ENCODE peak calls at places on chromosomes 7 and 10, in five cellular contexts. D is HCT116, E is Panc1, M is stomach, I is breast epithelium. Q is an unnamed sample. For H3K4me1, the result is how much of the 10 kb centered on the place peaks cover.

GRCh38 chr10:127405221-127405620 is 143.9 kb upstream of the NPS start:
- DNase-seq in D (no peak), E (no peak), M (no peak), I (no peak), Q (no peak)

GRCh38 chr7:7911339-7911738 is 57.3 kb upstream of the GLCCI1 start:
- DNase-seq in D (no peak), E (no peak), M (no peak), I (no peak), Q (no peak)

GRCh38 chr7:66886152-66886551 is 34.9 kb upstream of the TMEM248 start:
- DNase-seq in D (no peak), E (no peak), M (no peak), I (no peak), Q (no peak)

GRCh38 chr7:92354214-92354613 is 93.1 kb upstream of the GATAD1 start:
- DNase-seq in D (no peak), E (no peak), M (no peak), I (no peak), Q (no peak)

GRCh38 chr7:131503639-131504038 is 52.8 kb downstream of the PODXL start:
- DNase-seq in D (no peak), E (no peak), M (no peak), I (no peak), Q (no peak)

GRCh38 chr10:57162231-57162630 is 801.2 kb upstream of the ZWINT start:
- DNase-seq in D (no peak), E (no peak), M (no peak), I (no peak), Q (no peak)

GRCh38 chr7:137018468-137018867 is 150.0 kb downstream of the CHRM2 start:
- DNase-seq in D (no peak), E (no peak), M (no peak), I (no peak), Q (no peak)

GRCh38 chr7:41190615-41191014 is 512.3 kb downstream of the INHBA start:
- DNase-seq in D (no peak), E (no peak), M (no peak), I (no peak), Q (no peak)

GRCh38 chr10:68135922-68136718 is 26.8 kb downstream of the MYPN start:
- DNase-seq in D (peak), E (peak), M (no peak), I (no peak), Q (no peak)

GRCh38 chr7:103940382-103941268 is 48.8 kb downstream of the RELN start:
- DNase-seq in D (no peak), E (no peak), M (no peak), I (no peak), Q (no peak)

GRCh38 chr7:99344061-99344647 is 18.5 kb downstream of the ARPC1A start:
- DNase-seq in D (no peak), E (no peak), M (no peak), I (no peak), Q (no peak)

GRCh38 chr7:157276731-157277562 is 59.9 kb upstream of the DNAJB6 start:
- DNase-seq in D (no peak), E (no peak), M (no peak), I (no peak), Q (no peak)

GRCh38 chr10:58087896-58088295 is 179.8 kb downstream of the IPMK start:
- DNase-seq in D (no peak), E (no peak), M (no peak), I (no peak), Q (no peak)

GRCh38 chr10:63720072-63720537 is 198.9 kb downstream of the REEP3 start:
- DNase-seq in D (peak), E (no peak), M (peak), I (no peak), Q (no peak)

GRCh38 chr10:130336612-130337304 is 200.6 kb downstream of the GLRX3 start:
- DNase-seq in D (no peak), E (no peak), M (no peak), I (no peak), Q (no peak)

GRCh38 chr10:10540383-10540782 is 477.3 kb upstream of the CELF2 start:
- DNase-seq in D (no peak), E (no peak), M (no peak), I (no peak), Q (no peak)

GRCh38 chr10:72812798-72813430 is 80.6 kb upstream of the OIT3 start:
- DNase-seq in D (peak), E (peak), M (no peak), I (no peak), Q (no peak)

GRCh38 chr7:157077986-157078644 is 60.6 kb upstream of the UBE3C start:
- DNase-seq in D (no peak), E (no peak), M (no peak), I (no peak), Q (no peak)

GRCh38 chr7:116741625-116742316 is 69.8 kb downstream of the MET start:
- DNase-seq in D (no peak), E (no peak), M (no peak), I (no peak), Q (no peak)

DNA sequence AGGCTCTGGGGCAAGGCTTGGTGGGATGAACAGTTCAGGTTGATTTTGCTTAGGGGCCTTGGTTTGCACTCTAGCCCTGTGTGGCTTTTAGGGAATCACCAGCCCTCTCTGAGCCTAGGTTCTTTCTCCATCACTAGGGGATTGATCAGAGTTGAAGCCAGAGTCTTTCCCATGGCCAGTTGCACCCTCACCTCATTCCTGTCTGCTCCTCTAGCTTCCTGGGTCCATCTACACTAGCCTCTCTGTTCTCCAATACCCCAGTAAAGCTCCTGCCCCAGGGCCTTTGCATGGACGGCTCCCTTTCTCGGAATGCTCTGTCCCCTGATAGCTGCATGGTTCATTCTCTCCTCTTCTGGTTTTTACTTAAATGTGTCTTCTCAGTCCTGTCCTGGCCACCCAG is 40.4 kb downstream of the SORCS3 start:
- DNase-seq in D (no peak), E (no peak), M (no peak), I (no peak), Q (peak)
- H3K4me3 ChIP-seq in D (no peak), E (no peak), M (peak), I (peak), Q (peak)

GRCh38 chr10:30420266-30420665 is 13.7 kb upstream of the MAP3K8 start:
- DNase-seq in D (no peak), E (no peak), M (no peak), I (no peak), Q (no peak)
- H3K4me1 ChIP-seq in D (under half), E (under half), M (under half), I (under half), Q (under half)

GRCh38 chr7:2416659-2417058 is 13.2 kb downstream of the CHST12 start:
- DNase-seq in D (no peak), E (no peak), M (no peak), I (no peak), Q (no peak)

GRCh38 chr7:2409745-2410414 is 6.5 kb downstream of the CHST12 start:
- DNase-seq in D (no peak), E (no peak), M (no peak), I (no peak), Q (no peak)

GRCh38 chr7:2411049-2411448 is 7.6 kb downstream of the CHST12 start:
- DNase-seq in D (no peak), E (no peak), M (no peak), I (no peak), Q (no peak)

GRCh38 chr7:2411815-2412586 is 8.6 kb downstream of the CHST12 start:
- DNase-seq in D (no peak), E (no peak), M (no peak), I (no peak), Q (no peak)

DNA sequence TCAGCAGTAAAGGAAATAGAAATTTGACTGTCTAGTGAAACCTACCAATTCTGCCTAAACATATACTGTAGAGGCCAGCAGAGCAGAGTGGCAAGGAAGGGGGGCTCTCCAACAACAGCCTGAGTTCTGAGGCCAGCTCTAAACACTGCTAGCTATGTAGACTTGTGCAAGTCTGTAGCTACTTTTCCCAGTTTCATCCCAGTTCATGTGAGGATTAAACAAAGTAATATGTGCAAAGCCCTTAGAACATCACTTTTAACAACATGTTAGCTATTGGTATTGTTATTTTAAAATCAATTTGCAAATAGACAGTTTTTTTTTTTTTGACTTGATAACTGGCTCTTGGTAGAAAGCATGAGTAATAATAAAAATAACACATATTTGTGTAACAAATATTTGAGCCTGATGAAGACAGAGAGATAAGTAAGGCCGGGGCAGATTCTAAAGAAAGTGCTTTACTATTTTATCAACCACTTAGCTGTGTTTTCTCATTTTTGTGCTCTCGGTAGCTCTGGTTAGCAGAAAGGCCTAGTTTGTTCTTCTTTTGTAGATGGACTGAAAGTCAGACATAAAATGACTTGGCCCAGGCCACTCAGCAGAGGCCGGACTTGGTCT is 9.3 kb downstream of the CHST12 start:
- DNase-seq in D (no peak), E (no peak), M (no peak), I (no peak), Q (no peak)
- TF ChIP-seq POLR2AphosphoS5 in D (no peak), E (no peak), M (no peak), I (no peak), Q (no peak)

GRCh38 chr10:102660891-102661613 is 16.8 kb downstream of the TRIM8 start:
- DNase-seq in D (no peak), E (no peak), M (peak), I (no peak), Q (no peak)
- H3K4me3 ChIP-seq in D (no peak), E (no peak), M (peak), I (peak), Q (no peak)

DNA sequence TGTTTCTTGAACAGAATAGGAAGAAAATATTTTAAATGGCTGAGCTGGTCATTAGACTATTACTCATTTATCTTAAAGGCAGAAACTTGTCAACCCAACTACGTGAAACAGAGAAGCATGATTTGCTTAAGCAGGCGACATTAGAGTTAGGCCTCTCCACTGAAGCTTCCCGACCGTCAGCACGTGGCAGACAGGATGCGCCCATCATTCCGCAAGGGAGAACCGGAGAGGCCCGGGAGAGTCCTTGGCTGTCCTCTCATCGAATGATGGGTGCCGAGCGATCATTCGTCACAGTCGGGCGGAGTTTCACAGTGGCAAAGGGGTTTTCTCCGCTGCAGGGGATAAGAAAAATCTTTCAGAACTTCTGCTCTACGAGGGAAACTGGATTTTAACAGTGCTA is 11.8 kb downstream of the BRI3 start:
- DNase-seq in D (no peak), E (no peak), M (no peak), I (no peak), Q (no peak)
- H3K4me1 ChIP-seq in D (under half), E (half or more), M (half or more), I (under half), Q (under half)

GRCh38 chr10:48683893-48684292 is 780 bp upstream of the WDFY4 start:
- DNase-seq in D (no peak), E (no peak), M (no peak), I (no peak), Q (no peak)

GRCh38 chr10:48684463-48684791 is 246 bp upstream of the WDFY4 start:
- DNase-seq in D (no peak), E (no peak), M (no peak), I (no peak), Q (peak)

GRCh38 chr10:48683424-48683823 is 1.2 kb upstream of the WDFY4 start:
- DNase-seq in D (no peak), E (no peak), M (no peak), I (no peak), Q (peak)

GRCh38 chr10:48685731-48686130 is 1.1 kb downstream of the WDFY4 start:
- DNase-seq in D (no peak), E (no peak), M (no peak), I (no peak), Q (no peak)

DNA sequence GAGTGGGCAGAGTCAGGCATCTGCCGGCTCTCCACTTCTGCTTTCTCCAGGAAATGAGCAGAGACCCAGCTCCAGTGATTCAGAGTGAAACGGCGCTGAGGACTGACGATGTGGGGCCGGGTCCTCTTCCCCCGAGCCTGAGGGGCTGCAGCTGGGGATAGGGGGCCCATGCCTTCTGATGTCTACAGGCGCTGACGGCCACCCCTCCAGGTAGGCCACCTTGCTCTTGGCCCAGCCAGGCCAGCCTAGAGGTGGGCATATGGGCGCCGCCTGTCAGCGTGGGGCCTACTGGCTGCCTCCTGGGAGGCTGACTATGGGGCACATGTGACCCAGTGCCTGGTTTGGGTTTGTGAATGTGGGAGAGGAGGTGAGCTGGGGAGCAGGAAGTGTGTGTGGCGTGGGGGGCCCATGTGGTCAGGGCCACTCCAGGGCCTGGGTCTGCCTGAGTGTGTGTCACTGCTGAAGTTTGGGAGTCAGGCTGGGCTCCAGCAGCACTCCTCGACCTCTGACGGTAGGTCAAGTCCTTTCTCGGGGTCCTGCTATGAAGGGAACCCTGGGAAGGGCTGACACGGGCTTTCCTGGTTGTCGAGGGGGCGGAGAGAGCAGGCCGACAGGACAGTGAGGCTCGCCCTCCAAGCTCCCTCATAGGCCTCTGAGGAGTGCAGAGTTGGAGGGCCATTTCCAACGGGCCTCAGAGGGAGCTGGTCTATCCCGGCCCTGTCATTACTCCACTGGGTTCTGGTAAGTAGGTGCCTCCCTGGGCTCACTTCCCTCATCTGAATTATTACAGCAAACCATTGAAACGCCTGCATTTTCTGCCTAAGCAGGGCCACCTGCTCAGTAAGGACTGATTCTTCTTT is at the start of gene WDFY4:
- DNase-seq in D (no peak), E (no peak), M (no peak), I (no peak), Q (peak)
- TF ChIP-seq POLR2AphosphoS5 in D (no peak), E (no peak), M (no peak), I (no peak), Q (no peak)

GRCh38 chr7:27130540-27131389 is at the start of gene HOXA4:
- DNase-seq in D (no peak), E (no peak), M (peak), I (peak), Q (no peak)
- H3K4me3 ChIP-seq in D (peak), E (no peak), M (peak), I (peak), Q (peak)

GRCh38 chr10:79133386-79133785 is 64.6 kb downstream of the ZMIZ1 start:
- DNase-seq in D (no peak), E (no peak), M (no peak), I (no peak), Q (no peak)
- H3K4me1 ChIP-seq in D (under half), E (under half), M (half or more), I (under half), Q (half or more)

DNA sequence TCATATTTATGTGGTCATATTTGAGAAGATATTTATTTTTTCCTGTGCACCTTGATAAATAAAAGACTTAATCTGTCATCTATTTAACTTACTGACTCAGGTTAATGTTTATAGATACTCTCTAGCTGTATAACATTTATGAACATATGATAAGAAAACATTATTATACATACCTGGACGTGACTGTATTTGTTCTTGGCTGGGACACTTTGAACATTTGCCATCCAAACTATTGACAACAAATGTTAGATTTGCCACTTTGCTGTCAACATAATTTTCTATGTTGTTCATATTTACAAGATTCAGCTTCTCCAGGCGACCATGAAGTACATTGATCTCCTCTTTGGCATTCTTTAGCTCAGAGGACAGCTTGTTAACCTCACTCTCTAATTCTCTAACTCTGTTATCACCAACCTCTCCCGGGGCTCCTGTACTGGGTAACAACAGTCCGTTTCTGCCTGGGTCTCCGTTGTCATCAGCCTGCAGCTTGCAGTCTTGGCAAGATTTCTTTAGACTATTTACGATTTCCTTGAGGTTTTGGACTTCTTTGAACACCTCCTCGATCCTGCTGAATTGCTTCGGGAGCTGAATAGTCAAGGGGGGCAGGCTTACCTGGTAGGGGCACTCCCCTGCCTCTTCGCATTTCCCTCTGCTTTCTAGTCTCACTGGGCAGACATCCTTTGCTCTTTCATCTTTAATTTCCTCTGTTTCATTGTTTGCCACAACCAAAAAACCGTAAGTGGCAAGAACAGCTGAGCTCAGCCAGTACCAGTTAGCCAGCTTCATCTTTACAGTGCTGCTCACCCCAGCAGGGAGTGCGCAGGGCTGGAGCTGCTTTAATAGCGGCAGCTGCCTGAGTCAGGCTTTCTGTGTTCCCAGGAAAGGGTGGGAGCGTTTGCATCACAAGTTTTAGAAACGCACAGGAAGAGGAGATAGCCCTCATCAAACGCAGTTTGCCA is at the start of gene FGL2:
- DNase-seq in D (no peak), E (no peak), M (peak), I (no peak), Q (no peak)
- TF ChIP-seq POLR2AphosphoS5 in D (no peak), E (no peak), M (peak), I (no peak), Q (peak)

Q was measured in esophagus muscularis mucosa.